ENCODE peak calls at places on chromosomes 16 and 17, in six cellular contexts. N is GM23248, S is GM23338, Z is PC-3, W is K562, B is hepatocyte. R is an unnamed sample.

GRCh38 chr16:87457724-87458423 is 35.0 kb downstream of the ZCCHC14 start:
- DNase-seq in N (peak; percentile 98), S (no peak), Z (peak; percentile 94), W (no peak), B (peak; percentile 57), R (peak; percentile 80)

GRCh38 chr17:68399638-68400403 is 57.5 kb downstream of the WIPI1 start:
- DNase-seq in N (peak; percentile 97), S (no peak), Z (peak; percentile 14), W (no peak), B (peak; percentile 65), R (peak; percentile 42)

GRCh38 chr17:81561494-81561885 is 9.3 kb upstream of the FAAP100 start:
- DNase-seq in N (peak; percentile 79), S (no peak), Z (peak; percentile 43), W (no peak), B (no peak), R (peak; percentile 47)

GRCh38 chr17:42133461-42134041 is 10.9 kb downstream of the HSPB9 start:
- DNase-seq in N (peak; percentile 15), S (no peak), Z (no peak), W (no peak), B (no peak), R (no peak)

GRCh38 chr16:51326131-51326856 is 175.2 kb upstream of the SALL1 start:
- DNase-seq in N (peak; percentile 91), S (no peak), Z (no peak), W (peak; percentile 9), B (peak; percentile 30), R (no peak)

GRCh38 chr17:2055494-2056220 is 754 bp downstream of the HIC1 start:
- DNase-seq in N (peak; percentile 71), S (no peak), Z (no peak), W (no peak), B (no peak), R (no peak)

GRCh38 chr17:78828470-78829185 is 12.0 kb downstream of the USP36 start:
- DNase-seq in N (peak; percentile 88), S (peak; percentile 30), Z (peak; percentile 53), W (no peak), B (peak; percentile 26), R (peak; percentile 35)

GRCh38 chr17:66357037-66357436 is 54.6 kb downstream of the PRKCA start:
- DNase-seq in N (peak; percentile 51), S (no peak), Z (peak; percentile 30), W (no peak), B (no peak), R (no peak)

GRCh38 chr16:11417487-11417886 is 72.2 kb downstream of the RMI2 start:
- DNase-seq in N (no peak), S (no peak), Z (no peak), W (no peak), B (no peak), R (no peak)

GRCh38 chr16:72502654-72503005 is 330.7 kb upstream of the PMFBP1 start:
- DNase-seq in N (no peak), S (no peak), Z (no peak), W (no peak), B (no peak), R (no peak)

GRCh38 chr16:24130494-24131085 is 125.5 kb upstream of the CACNG3 start:
- DNase-seq in N (no peak), S (no peak), Z (no peak), W (no peak), B (no peak), R (no peak)

GRCh38 chr16:88026964-88027938 is 76.0 kb downstream of the BANP start:
- DNase-seq in N (no peak), S (no peak), Z (no peak), W (no peak), B (no peak), R (no peak)

GRCh38 chr17:50148226-50149098 is 2.0 kb downstream of the PPP1R9B start:
- DNase-seq in N (peak; percentile 70), S (peak; percentile 40), Z (peak; percentile 69), W (peak; percentile 62), B (peak; percentile 72), R (no peak)

GRCh38 chr16:67977005-67977404 is 3.3 kb downstream of the DPEP3 start:
- DNase-seq in N (no peak), S (no peak), Z (no peak), W (no peak), B (no peak), R (no peak)

GRCh38 chr17:8904686-8905085 is 37.2 kb upstream of the PIK3R6 start:
- DNase-seq in N (no peak), S (no peak), Z (no peak), W (no peak), B (no peak), R (no peak)

GRCh38 chr16:4914528-4915225 is 22.3 kb downstream of the PPL start:
- DNase-seq in N (no peak), S (no peak), Z (no peak), W (no peak), B (no peak), R (no peak)

GRCh38 chr16:4915226-4915761 is 21.7 kb downstream of the PPL start:
- DNase-seq in N (peak; percentile 94), S (no peak), Z (peak; percentile 20), W (no peak), B (no peak), R (no peak)

GRCh38 chr16:4913130-4913773 is 23.7 kb downstream of the PPL start:
- DNase-seq in N (no peak), S (no peak), Z (no peak), W (no peak), B (no peak), R (no peak)

GRCh38 chr16:4911831-4912422 is 25.0 kb downstream of the PPL start:
- DNase-seq in N (peak; percentile 64), S (no peak), Z (no peak), W (no peak), B (no peak), R (no peak)

DNA sequence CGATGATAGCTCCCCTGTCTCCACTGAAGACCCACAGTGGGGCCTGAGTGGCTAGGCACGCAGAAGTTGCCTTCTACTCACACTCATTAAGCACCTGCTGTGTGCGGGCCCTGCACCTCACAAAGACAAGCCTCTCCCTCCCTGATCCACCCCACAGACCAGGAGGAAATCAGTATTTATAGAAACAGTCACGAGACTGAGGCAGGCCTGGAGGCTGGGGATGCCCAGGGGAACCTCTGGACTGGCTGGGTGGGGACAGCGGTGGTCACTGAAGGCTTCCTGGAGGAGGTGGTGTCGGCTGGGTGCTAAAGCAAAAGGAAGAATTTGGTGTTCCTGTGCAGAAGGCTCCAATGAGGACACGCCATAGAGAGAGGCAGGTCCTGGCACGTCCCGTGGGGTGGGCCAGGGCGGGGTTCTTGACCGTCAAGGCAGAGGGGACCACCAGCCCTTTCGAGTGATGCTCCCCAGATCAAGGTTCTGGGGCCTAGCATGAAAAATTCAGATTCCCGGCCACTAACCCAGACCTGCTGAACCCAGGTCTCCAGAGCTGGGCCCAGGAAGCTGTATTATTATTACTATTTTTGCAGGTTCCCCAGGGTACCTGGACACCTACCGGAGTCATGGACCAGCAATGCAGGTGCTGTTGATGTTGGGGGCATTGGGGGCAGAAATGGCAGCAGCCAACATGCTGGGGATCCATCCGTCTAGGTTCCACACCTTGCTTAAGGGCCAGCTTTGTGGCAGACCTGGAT is 23.0 kb downstream of the PPL start:
- DNase-seq in N (no peak), S (no peak), Z (no peak), W (no peak), B (no peak), R (no peak)
- H3K4me3 ChIP-seq in N (no peak overlapping the region), S (no peak overlapping the region), Z (no peak overlapping the region), W (no peak overlapping the region), B (no peak overlapping the region), R (no peak overlapping the region)

GRCh38 chr16:28097500-28097899 is 34.0 kb upstream of the GSG1L start:
- DNase-seq in N (no peak), S (no peak), Z (no peak), W (no peak), B (no peak), R (no peak)

GRCh38 chr16:28098959-28099945 is 35.7 kb upstream of the GSG1L start:
- DNase-seq in N (no peak), S (no peak), Z (no peak), W (no peak), B (no peak), R (no peak)

GRCh38 chr16:28100810-28101532 is 37.5 kb upstream of the GSG1L start:
- DNase-seq in N (no peak), S (no peak), Z (no peak), W (no peak), B (no peak), R (no peak)

GRCh38 chr16:28096974-28097373 is 33.5 kb upstream of the GSG1L start:
- DNase-seq in N (peak; percentile 15), S (no peak), Z (no peak), W (no peak), B (no peak), R (no peak)

DNA sequence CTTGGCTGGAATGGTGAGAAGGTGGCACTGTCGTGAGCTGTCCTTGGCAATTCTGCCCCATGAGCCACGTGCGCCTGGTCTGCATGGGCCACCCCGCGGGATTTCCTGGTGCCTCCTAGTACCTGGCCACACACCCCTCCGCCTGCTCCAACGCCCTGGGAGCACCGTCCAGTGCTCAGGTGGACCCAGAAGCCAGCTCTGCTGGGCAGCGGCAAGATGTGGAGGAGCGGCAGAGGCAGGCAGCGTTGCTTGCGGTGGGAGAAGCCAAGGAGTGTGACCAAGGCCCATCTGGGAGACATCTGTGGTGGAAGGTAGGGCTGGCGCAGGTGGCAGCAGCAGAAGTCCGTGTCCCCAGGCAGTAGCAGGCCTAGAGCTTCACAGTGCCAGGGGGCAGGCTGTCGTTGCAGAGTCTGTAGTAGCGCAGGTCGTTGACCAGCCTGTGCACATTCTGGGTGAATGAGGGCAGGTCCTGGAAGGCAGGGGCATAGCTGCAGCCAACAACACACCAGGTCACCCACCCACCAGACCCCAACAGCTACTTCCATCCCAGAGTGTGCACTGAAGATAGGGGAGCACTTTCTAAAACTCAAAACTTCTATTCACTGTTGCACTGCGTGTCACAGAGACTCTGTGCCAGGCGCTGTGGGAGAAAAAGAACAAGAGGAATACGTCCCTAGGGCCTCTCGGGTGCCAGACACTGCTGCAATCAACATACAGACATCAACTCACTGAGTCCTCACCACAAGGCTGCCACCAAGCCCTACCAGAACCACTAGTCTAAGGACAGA is 34.9 kb upstream of the GSG1L start:
- DNase-seq in N (no peak), S (no peak), Z (no peak), W (no peak), B (no peak), R (no peak)
- H3K36me3 ChIP-seq in N (peaks cover 9% of the 10 kb centered on the region), S (peaks cover 15% of the 10 kb centered on the region), Z (peaks cover 11% of the 10 kb centered on the region), W (peaks cover 65% of the 10 kb centered on the region), B (no peaks in the 10 kb centered on the region), R (peaks cover 49% of the 10 kb centered on the region)

GRCh38 chr17:4004517-4005295 is 40.5 kb upstream of the ATP2A3 start:
- DNase-seq in N (peak; percentile 70), S (peak; percentile 83), Z (peak; percentile 51), W (peak; percentile 80), B (peak; percentile 77), R (peak; percentile 49)
- TF ChIP-seq EZH2 in N (no peak), S (no peak), Z (no peak), W (no peak), B (no peak), R (no peak)

DNA sequence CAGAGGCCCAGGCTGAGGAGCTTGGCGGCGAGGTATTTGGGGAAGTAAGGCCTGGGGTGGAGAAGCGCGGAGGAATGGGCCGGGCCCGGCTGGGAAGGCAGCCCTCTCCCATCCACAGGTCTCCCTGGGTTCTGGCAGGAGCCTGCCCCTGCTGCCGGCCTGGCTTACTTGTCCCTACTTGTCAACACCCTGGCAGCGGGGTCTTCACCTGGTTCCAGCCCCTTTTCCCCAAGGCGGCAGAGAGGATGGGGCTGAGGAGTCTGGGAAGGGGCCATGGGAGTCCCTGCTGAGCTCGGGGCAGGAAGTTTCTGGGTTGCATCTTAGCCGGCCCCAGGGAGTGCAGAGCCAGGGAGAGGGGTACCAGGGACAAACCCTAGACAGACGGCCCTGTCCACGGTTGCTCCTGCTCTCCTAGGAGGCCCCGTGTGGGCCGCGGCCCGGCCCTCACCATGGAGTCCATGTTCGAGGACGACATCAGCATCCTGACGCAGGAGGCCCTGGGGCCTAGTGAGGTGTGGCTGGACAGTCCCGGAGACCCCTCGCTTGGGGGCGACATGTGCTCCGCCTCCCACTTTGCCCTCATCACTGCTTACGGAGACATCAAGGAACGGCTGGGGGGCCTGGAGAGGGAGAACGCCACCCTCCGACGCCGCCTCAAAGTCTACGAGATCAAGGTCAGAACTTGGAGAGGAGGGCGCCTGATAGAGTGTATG is 1.9 kb downstream of the TBKBP1 start:
- DNase-seq in N (no peak), S (no peak), Z (no peak), W (no peak), B (no peak), R (no peak)
- H3K4me3 ChIP-seq in N (peak overlapping the region; percentile 93), S (peak overlapping the region; percentile 93), Z (peak overlapping the region; percentile 83), W (peak overlapping the region; percentile 77), B (peak overlapping the region; percentile 98), R (peak overlapping the region; percentile 53)

R was measured in endothelial cell of umbilical vein.